ENCODE peak calls at places on chromosomes 2 and 18, in four cellular contexts. F, O, Q and D are unnamed samples.

GRCh38 chr2:68835636-68836035 is 35.6 kb downstream of the BMP10 start:
- DNase-seq in F (no peak), O (no peak), Q (no peak), D (no peak)

GRCh38 chr2:45713126-45713525 is 61.7 kb downstream of the PRKCE start:
- DNase-seq in F (no peak), O (no peak), Q (no peak), D (no peak)

GRCh38 chr2:216424305-216424704 is 12.0 kb downstream of the SMARCAL1 start:
- DNase-seq in F (no peak), O (no peak), Q (no peak), D (no peak)

GRCh38 chr18:69492861-69493260 is 92.2 kb downstream of the DOK6 start:
- DNase-seq in F (no peak), O (no peak), Q (no peak), D (no peak)

GRCh38 chr2:190159453-190159852 is 96.9 kb upstream of the MSTN start:
- DNase-seq in F (no peak), O (no peak), Q (no peak), D (no peak)

GRCh38 chr2:36965751-36966369 is 476 bp downstream of the STRN start:
- DNase-seq in F (peak), O (peak), Q (peak), D (peak)

GRCh38 chr18:35753306-35753910 is 171.9 kb downstream of the GALNT1 start:
- DNase-seq in F (no peak), O (no peak), Q (no peak), D (no peak)

GRCh38 chr2:160927335-160927734 is 232.9 kb upstream of the TANK start:
- DNase-seq in F (no peak), O (no peak), Q (no peak), D (no peak)

GRCh38 chr2:158034198-158034831 is 67.4 kb upstream of the UPP2 start:
- DNase-seq in F (peak), O (no peak), Q (no peak), D (no peak)

GRCh38 chr2:60486067-60486466 is 67.4 kb downstream of the BCL11A start:
- DNase-seq in F (no peak), O (no peak), Q (no peak), D (no peak)

GRCh38 chr18:48600746-48601090 is 61.9 kb downstream of the CTIF start:
- DNase-seq in F (peak), O (no peak), Q (no peak), D (no peak)

GRCh38 chr2:196245746-196246145 is 74.4 kb upstream of the STK17B start:
- DNase-seq in F (no peak), O (no peak), Q (no peak), D (no peak)

GRCh38 chr2:236638707-236639106 is 69.1 kb downstream of the ACKR3 start:
- DNase-seq in F (no peak), O (no peak), Q (peak), D (no peak)

GRCh38 chr2:104088745-104089144 is 765.2 kb upstream of the POU3F3 start:
- DNase-seq in F (no peak), O (no peak), Q (no peak), D (no peak)

GRCh38 chr2:189234991-189235390 is 55.4 kb upstream of the COL5A2 start:
- DNase-seq in F (no peak), O (no peak), Q (no peak), D (no peak)

GRCh38 chr18:34153711-34154110 is 71.0 kb downstream of the NOL4 start:
- DNase-seq in F (no peak), O (no peak), Q (no peak), D (no peak)

GRCh38 chr18:50850307-50850706 is 28.6 kb upstream of the ME2 start:
- DNase-seq in F (no peak), O (no peak), Q (no peak), D (no peak)

GRCh38 chr2:233995985-233996384 is 54.5 kb upstream of the SPP2 start:
- DNase-seq in F (no peak), O (no peak), Q (no peak), D (no peak)

GRCh38 chr2:68746408-68746807 is 11.8 kb downstream of the ARHGAP25 start:
- DNase-seq in F (no peak), O (no peak), Q (peak), D (no peak)

DNA sequence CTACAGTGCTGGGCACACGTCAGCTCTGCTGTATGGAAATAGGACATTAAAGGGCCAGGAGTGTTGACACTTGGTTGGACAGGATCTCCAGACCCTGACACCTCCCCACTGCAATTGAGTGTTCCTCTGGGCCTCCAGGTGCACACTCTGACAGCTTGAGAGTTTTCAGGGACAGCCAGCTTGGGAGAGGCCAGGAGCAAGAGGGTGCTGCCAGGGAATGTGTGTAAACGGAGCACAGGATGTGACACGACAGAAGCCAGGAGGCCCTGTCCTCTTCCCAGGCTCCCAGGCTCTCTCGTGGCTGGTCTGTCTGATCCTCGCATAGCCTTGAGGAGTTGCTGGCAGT is 318.1 kb upstream of the HS6ST1 start:
- DNase-seq in F (no peak), O (no peak), Q (peak), D (no peak)
- TF ChIP-seq CTCF in F (no peak), O (no peak), Q (no peak), D (no peak)

GRCh38 chr2:240858321-240858720 is 10.3 kb upstream of the AGXT start:
- DNase-seq in F (no peak), O (no peak), Q (peak), D (no peak)

GRCh38 chr2:240855670-240856069 is 13.0 kb upstream of the AGXT start:
- DNase-seq in F (no peak), O (no peak), Q (no peak), D (no peak)

GRCh38 chr2:240858871-240859270 is 9.8 kb upstream of the AGXT start:
- DNase-seq in F (no peak), O (no peak), Q (peak), D (no peak)

GRCh38 chr2:240857039-240858008 is 11.3 kb upstream of the AGXT start:
- DNase-seq in F (no peak), O (no peak), Q (peak), D (no peak)

DNA sequence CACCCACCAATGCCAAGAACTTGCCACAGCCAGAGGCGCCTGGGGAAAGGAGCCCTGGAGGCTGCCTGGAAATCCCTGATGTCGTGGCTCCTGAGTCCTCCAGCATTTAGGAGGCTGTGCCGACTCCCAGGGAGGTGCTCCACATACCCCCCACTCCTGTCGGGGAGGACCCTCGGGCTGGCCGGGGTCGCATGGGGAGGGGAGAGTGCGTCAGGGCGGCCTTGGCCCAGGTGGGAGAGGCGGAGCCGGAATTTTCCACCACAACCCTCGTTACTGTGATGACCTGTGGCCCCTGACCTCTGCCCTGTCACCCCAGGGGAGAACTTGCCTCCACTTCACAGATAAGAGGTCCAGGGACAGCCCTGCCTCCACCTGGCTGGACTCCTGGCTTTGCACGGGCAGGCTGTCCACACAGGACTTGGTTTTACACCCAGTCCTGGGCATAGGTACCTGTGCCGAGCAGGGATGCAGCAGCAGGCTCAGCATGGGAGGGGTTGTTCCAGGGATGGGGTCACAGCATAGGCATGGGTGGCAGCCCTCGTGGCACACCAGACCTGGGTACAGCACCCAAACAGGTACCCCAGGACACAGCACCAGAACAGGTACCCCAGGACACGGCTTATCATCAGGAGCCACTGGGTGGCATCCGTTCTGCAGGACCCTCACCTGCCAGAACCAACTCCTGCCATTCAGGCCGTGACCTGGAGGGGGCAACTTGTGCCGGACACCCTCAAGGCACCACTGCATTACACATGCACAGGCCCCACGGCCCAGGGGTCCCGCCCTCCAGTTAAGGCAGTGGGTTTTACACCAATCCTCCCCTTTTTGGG is 12.3 kb upstream of the AGXT start:
- DNase-seq in F (no peak), O (no peak), Q (peak), D (no peak)
- TF ChIP-seq CTCF in F (no peak), O (no peak), Q (no peak), D (no peak)

GRCh38 chr2:88955607-88956006 is 264.1 kb downstream of the RPIA start:
- DNase-seq in F (no peak), O (no peak), Q (no peak), D (no peak)

GRCh38 chr2:88959480-88960204 is 268.2 kb downstream of the RPIA start:
- DNase-seq in F (no peak), O (no peak), Q (no peak), D (no peak)
- TF ChIP-seq CTCF in F (peak), O (no peak), Q (no peak), D (no peak)

GRCh38 chr2:137173514-137173913 is 408.2 kb downstream of the THSD7B start:
- DNase-seq in F (peak), O (no peak), Q (no peak), D (no peak)
- TF ChIP-seq CTCF in F (peak), O (no peak), Q (no peak), D (no peak)

GRCh38 chr2:54809814-54810213 is 86.4 kb downstream of the EML6 start:
- DNase-seq in F (no peak), O (no peak), Q (no peak), D (no peak)

GRCh38 chr2:54805255-54805654 is 81.8 kb downstream of the EML6 start:
- DNase-seq in F (no peak), O (no peak), Q (no peak), D (no peak)

GRCh38 chr2:54808642-54809041 is 85.2 kb downstream of the EML6 start:
- DNase-seq in F (no peak), O (no peak), Q (no peak), D (no peak)

GRCh38 chr2:54803783-54804758 is 80.6 kb downstream of the EML6 start:
- DNase-seq in F (no peak), O (no peak), Q (no peak), D (no peak)

DNA sequence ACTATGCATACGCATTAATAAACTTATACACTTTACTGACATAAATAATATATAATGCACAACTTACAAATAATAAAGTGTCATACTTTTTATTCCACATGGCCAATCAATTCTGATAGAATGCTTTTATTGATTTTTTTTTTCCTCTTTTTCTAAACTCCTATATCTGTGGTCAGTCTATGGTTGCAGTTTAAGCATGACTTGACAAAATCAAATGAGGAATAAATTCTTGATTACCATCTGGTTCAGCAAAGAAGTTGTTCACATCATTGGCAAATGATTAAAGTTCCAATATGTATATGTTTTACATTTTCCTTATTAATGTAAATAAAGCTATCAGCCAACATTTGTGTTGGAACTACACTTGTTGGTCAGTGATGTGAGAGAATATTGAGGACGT is 83.5 kb downstream of the EML6 start:
- DNase-seq in F (no peak), O (no peak), Q (no peak), D (no peak)
- TF ChIP-seq CTCF in F (no peak), O (no peak), Q (no peak), D (no peak)

GRCh38 chr18:3869848-3870247 is 419.9 kb downstream of the TGIF1 start:
- DNase-seq in F (peak), O (no peak), Q (no peak), D (no peak)
- TF ChIP-seq CTCF in F (peak), O (no peak), Q (no peak), D (no peak)

GRCh38 chr18:12606592-12607315 is 51.2 kb downstream of the SPIRE1 start:
- DNase-seq in F (no peak), O (no peak), Q (no peak), D (no peak)

GRCh38 chr18:12608292-12608691 is 49.6 kb downstream of the SPIRE1 start:
- DNase-seq in F (no peak), O (no peak), Q (no peak), D (no peak)

GRCh38 chr18:12599543-12599942 is 58.4 kb downstream of the SPIRE1 start:
- DNase-seq in F (no peak), O (no peak), Q (no peak), D (no peak)

GRCh38 chr18:12599966-12600365 is 57.9 kb downstream of the SPIRE1 start:
- DNase-seq in F (no peak), O (no peak), Q (no peak), D (no peak)

DNA sequence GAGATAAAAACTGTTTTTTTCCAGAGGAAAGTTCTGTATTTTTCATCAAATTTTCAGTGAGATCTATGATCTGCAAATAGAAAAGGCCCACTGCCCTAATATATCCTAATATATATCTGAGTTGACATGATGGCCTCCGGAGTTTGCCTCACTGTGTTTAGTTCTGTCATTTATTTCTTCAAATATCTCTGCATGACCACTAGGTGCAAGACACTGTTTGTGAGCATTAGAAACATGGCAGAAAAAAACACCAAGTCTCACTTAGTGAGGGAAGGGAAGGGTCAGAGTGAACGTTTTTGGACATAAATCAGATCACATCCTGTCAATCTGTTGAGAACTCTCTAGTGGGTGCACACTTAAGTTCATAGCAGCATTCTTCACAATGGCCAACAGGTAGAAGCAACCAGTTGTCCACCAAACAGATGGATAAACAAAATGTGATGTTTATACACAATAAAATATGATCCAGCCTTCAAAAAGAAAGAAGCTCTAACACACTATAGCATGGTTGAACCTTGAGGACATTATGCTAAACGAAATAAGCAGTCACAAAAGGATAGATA is 53.4 kb downstream of the SPIRE1 start:
- DNase-seq in F (no peak), O (no peak), Q (no peak), D (no peak)
- TF ChIP-seq CTCF in F (peak), O (no peak), Q (no peak), D (no peak)

DNA sequence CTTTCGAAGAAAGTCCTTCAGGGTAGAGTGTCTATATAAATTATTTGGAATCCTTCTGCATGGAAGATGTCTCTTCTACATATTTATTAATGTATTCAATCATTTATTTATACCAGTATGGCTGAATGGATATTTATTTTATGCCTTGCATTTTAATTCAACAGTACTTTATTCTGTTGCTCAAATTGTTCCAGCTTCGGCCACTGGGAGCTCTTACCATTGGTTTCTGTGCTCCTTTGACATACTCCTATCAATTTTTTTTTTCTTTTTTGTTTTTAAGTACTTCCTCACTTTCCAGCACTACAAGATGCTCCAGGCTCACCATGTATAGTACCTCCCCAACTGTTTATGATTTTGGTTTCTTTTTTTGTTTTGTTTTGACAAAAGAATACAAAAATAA is 39.4 kb upstream of the WIPF1 start:
- DNase-seq in F (no peak), O (no peak), Q (no peak), D (no peak)
- TF ChIP-seq CTCF in F (no peak), O (no peak), Q (no peak), D (no peak)

DNA sequence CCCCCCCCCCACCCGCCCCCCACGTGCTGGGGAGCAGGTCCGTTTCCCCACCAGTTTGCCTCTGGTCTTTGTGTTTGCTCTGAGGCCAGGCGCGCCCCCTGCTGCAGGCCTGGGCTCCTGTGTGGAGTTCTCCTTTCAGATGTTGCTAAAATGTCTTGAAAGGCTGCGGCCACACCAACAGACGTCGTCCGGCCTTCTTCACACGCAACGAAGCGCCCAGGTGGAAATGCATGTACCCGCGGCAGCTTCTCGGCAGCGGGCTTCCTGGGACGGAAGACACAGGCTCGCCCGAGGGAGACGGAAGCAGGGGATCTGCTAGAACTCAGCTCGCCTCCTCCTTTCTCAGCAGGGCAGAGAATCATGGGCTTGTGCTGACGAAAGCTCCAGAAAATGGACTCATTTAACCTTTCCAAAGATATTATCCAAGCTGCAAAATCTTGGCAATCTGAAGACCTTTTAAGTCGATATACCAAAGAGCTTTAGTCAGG is 125.3 kb upstream of the ZNF516 start:
- DNase-seq in F (peak), O (peak), Q (peak), D (peak)
- TF ChIP-seq CTCF in F (peak), O (peak), Q (no peak), D (no peak)

GRCh38 chr2:193776988-193777387 is 1582.3 kb upstream of the TMEFF2 start:
- DNase-seq in F (no peak), O (no peak), Q (no peak), D (no peak)
- TF ChIP-seq CTCF in F (no peak), O (no peak), Q (no peak), D (no peak)